ENCODE peak calls at places on chromosomes 13 and 19, in six cellular contexts. L, N, A, S, Q and T are unnamed samples.

GRCh38 chr13:26168835-26169234 is 53.3 kb downstream of the RNF6 start:
- DNase-seq in A (no peak), N (no peak), S (no peak), L (no peak), Q (no peak), T (no peak)

GRCh38 chr13:83221813-83222241 is 660.4 kb downstream of the SLITRK1 start:
- DNase-seq in L (no peak), A (peak), S (no peak), N (no peak), Q (no peak), T (no peak)

GRCh38 chr13:67792151-67792665 is 562.1 kb upstream of the PCDH9 start:
- DNase-seq in Q (no peak), L (no peak), A (peak), N (no peak), S (no peak), T (no peak)

GRCh38 chr19:35853038-35853756 is 893 bp upstream of the NPHS1 start:
- DNase-seq in S (no peak), Q (no peak), N (no peak), L (no peak), A (no peak), T (no peak)

GRCh38 chr19:15463865-15464371 is 426 bp downstream of the RASAL3 start:
- DNase-seq in L (no peak), A (no peak), S (no peak), Q (peak), N (no peak), T (no peak)

GRCh38 chr13:51000576-51001260 is 91.1 kb downstream of the RNASEH2B start:
- DNase-seq in A (peak), N (no peak), L (no peak), Q (no peak), S (peak), T (no peak)

GRCh38 chr13:26228080-26228479 is 6.0 kb upstream of the RNF6 start:
- DNase-seq in L (no peak), S (no peak), Q (no peak), N (no peak), A (no peak), T (no peak)

GRCh38 chr19:33819875-33820781 is 23.5 kb downstream of the KCTD15 start:
- DNase-seq in A (peak), Q (peak), S (no peak), N (no peak), L (peak), T (peak)

GRCh38 chr13:19090495-19090894 is 91.1 kb downstream of the TUBA3C start:
- DNase-seq in N (no peak), A (no peak), S (no peak), Q (no peak), L (no peak), T (no peak)

GRCh38 chr19:50328257-50329145 is 676 bp downstream of the KCNC3 start:
- DNase-seq in S (peak), Q (no peak), N (no peak), A (no peak), L (no peak), T (no peak)

GRCh38 chr13:77800219-77800618 is 102.7 kb downstream of the SLAIN1 start:
- DNase-seq in N (no peak), Q (no peak), A (no peak), L (no peak), S (no peak), T (no peak)